ENCODE peak calls at places on chromosomes 11 and 22, in six cellular contexts. T, E, B, G, P and C are unnamed samples. For H3K27me3 and H3K4me1, the result is how much of the 10 kb centered on the place peaks cover.

GRCh38 chr11:18322818-18323570 is 627 bp downstream of the GTF2H1 start:
- DNase-seq in T (no peak), E (no peak), B (no peak), G (no peak), P (no peak), C (no peak)

GRCh38 chr11:92393218-92393617 is 168.6 kb downstream of the FAT3 start:
- DNase-seq in T (no peak), E (no peak), B (no peak), G (no peak), P (no peak), C (no peak)

GRCh38 chr11:120302001-120302805 is 22.9 kb upstream of the TLCD5 start:
- DNase-seq in T (no peak), E (peak), B (no peak), G (peak), P (no peak), C (no peak)

GRCh38 chr11:129259950-129260349 is 67.8 kb upstream of the ARHGAP32 start:
- DNase-seq in T (no peak), E (no peak), B (no peak), G (no peak), P (no peak), C (no peak)

GRCh38 chr22:48319321-48320047 is 1508.2 kb downstream of the BRD1 start:
- DNase-seq in T (no peak), E (peak), B (no peak), G (no peak), P (no peak), C (no peak)

GRCh38 chr22:39341179-39341578 is 8.6 kb upstream of the SYNGR1 start:
- DNase-seq in T (no peak), E (no peak), B (no peak), G (no peak), P (no peak), C (no peak)

GRCh38 chr22:39545310-39546063 is 12.9 kb upstream of the RPS19BP1 start:
- DNase-seq in T (no peak), E (no peak), B (no peak), G (no peak), P (no peak), C (peak)

GRCh38 chr22:25101986-25102385 is 97.7 kb upstream of the CRYBB3 start:
- DNase-seq in T (no peak), E (no peak), B (no peak), G (no peak), P (no peak), C (no peak)

GRCh38 chr11:40306938-40307548 is 1152.4 kb downstream of the LRRC4C start:
- DNase-seq in T (peak), E (no peak), B (peak), G (peak), P (no peak), C (no peak)

GRCh38 chr11:63573881-63574855 is 11.0 kb upstream of the PLAAT2 start:
- DNase-seq in T (peak), E (no peak), B (peak), G (no peak), P (no peak), C (peak)

GRCh38 chr22:38890377-38890776 is 18.4 kb upstream of the CBX6 start:
- DNase-seq in T (no peak), E (no peak), B (no peak), G (peak), P (no peak), C (no peak)

GRCh38 chr11:71238285-71238875 is 14.0 kb downstream of the SHANK2 start:
- DNase-seq in T (no peak), E (no peak), B (no peak), G (no peak), P (no peak), C (no peak)

GRCh38 chr22:42905702-42906183 is 48.7 kb upstream of the ARFGAP3 start:
- DNase-seq in T (no peak), E (peak), B (no peak), G (no peak), P (no peak), C (no peak)

GRCh38 chr11:7576671-7577225 is 62.9 kb downstream of the PPFIBP2 start:
- DNase-seq in T (no peak), E (no peak), B (no peak), G (no peak), P (no peak), C (no peak)

GRCh38 chr22:42720263-42721044 is at the start of gene A4GALT:
- DNase-seq in T (no peak), E (no peak), B (no peak), G (no peak), P (no peak), C (no peak)

GRCh38 chr22:47846206-47846605 is 1083.8 kb downstream of the TBC1D22A start:
- DNase-seq in T (no peak), E (no peak), B (no peak), G (no peak), P (no peak), C (no peak)

GRCh38 chr22:48578138-48579034 is 1249.3 kb downstream of the BRD1 start:
- DNase-seq in T (no peak), E (no peak), B (no peak), G (no peak), P (no peak), C (no peak)

GRCh38 chr22:24474221-24474620 is 20.9 kb upstream of the UPB1 start:
- DNase-seq in T (peak), E (no peak), B (no peak), G (peak), P (no peak), C (no peak)

GRCh38 chr11:111726301-111726713 is 39.9 kb downstream of the PPP2R1B start:
- DNase-seq in T (no peak), E (peak), B (no peak), G (no peak), P (no peak), C (no peak)

GRCh38 chr11:18527512-18527911 is 770 bp upstream of the TSG101 start:
- DNase-seq in T (no peak), E (no peak), B (peak), G (peak), P (no peak), C (no peak)

GRCh38 chr11:6437993-6438392 is 2.8 kb downstream of the HPX start:
- DNase-seq in T (no peak), E (no peak), B (no peak), G (no peak), P (no peak), C (no peak)

GRCh38 chr11:83480811-83481210 is 194.6 kb upstream of the CCDC90B start:
- DNase-seq in T (no peak), E (no peak), B (no peak), G (no peak), P (no peak), C (no peak)

GRCh38 chr11:83475741-83476140 is 189.6 kb upstream of the CCDC90B start:
- DNase-seq in T (no peak), E (no peak), B (no peak), G (no peak), P (no peak), C (no peak)

GRCh38 chr11:83473771-83474170 is 187.6 kb upstream of the CCDC90B start:
- DNase-seq in T (no peak), E (no peak), B (no peak), G (no peak), P (no peak), C (no peak)

GRCh38 chr11:83480251-83480650 is 194.1 kb upstream of the CCDC90B start:
- DNase-seq in T (no peak), E (no peak), B (no peak), G (no peak), P (no peak), C (no peak)

GRCh38 chr11:83477772-83478171 is 191.6 kb upstream of the CCDC90B start:
- DNase-seq in T (no peak), E (no peak), B (no peak), G (no peak), P (no peak), C (no peak)
- H3K27me3 ChIP-seq in T (under half), E (under half), B (under half), G (under half), P (under half), C (under half)

DNA sequence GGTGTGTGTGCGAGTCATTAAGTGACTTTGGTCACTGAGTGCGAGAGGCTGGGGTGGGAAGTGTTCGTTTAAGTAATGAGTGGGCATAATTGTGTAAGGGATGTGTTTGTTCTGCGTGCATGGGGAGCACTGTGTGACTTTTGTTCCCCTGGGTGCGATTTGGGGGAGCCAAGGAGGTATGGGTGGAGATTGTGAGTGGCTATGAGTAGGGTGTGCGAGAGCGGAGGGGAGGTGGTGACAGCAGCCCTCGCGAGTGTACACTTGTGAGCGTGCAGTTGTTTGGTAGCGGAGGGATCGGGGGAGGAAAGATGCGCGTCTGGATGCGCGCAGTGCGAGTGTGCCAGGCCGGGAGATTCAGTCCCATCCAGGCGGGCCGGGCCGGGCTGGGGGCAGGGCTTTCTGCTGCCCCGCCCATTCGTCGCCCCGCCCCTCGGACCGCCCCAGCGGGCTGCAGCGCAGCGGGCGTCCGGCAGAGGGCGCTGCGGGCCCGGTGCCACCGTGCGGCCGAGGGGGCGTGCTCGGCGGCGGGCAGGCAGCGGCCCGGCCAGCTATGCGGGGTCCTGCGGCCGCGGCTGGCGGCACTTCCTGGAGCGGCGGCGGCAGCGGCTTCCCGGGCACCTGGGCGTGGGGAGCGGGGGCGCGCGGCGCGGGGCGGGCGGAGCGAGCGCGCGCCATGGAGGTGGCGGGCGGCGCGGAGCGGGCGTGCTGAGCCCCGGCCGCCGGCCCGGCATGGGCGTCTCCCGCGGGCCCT is at the start of gene DGKZ:
- DNase-seq in T (peak), E (peak), B (peak), G (peak), P (no peak), C (peak)
- H3K4me1 ChIP-seq in T (under half), E (under half), B (under half), G (under half), P (under half), C (half or more)

GRCh38 chr11:70078095-70078795 is at the start of gene ANO1:
- DNase-seq in T (peak), E (peak), B (no peak), G (peak), P (no peak), C (no peak)
- H3K27me3 ChIP-seq in T (under half), E (under half), B (half or more), G (under half), P (under half), C (under half)

GRCh38 chr11:72740562-72741428 is 11.4 kb downstream of the ARAP1 start:
- DNase-seq in T (no peak), E (no peak), B (no peak), G (no peak), P (no peak), C (no peak)
- H3K4me1 ChIP-seq in T (under half), E (under half), B (under half), G (half or more), P (half or more), C (under half)

DNA sequence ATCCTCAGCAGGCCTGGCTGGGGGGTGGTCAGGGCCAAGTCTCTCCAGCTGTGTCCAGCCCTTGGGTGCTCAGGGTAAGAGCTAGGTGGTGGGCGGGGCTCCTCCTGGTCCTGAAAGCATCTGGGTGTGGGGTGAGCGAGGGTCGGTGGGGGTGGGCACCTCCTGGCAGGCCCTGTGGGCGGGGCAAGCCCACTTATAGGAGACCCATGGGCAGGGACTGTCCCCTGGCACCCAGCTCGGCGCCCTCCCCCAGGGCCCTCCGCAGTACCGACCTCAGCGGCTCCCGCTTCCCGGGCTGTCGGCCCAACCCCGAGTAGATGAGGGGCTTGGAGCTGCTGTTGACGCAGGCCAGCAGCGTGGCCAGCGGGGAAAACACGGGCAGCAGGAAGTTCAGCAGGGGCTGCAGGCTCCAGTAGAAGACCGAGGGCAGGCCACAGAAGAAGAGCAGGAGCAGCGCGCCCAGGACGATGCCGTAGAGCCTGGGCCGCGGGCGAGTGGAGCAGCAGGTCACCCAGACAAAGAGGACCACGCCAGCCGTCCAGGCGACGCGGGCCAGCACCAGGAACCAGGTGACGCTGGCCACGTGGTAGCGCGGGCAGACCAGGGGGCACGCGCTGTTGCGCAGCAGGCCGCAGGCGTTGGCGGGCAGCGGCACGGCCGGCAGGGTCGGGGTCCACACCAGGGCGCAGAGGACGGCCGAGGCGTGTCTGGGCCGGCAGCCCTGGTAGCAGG is 696 bp downstream of the MRGPRG start:
- DNase-seq in T (no peak), E (no peak), B (no peak), G (no peak), P (no peak), C (no peak)
- H3K27me3 ChIP-seq in T (half or more), E (under half), B (under half), G (under half), P (under half), C (under half)